ENCODE peak calls at places on chromosomes 1 and 21, in five cellular contexts. One of them, this sample, is unnamed.

GRCh38 chr1:46735708-46736324 is 16.9 kb upstream of the EFCAB14 start:
- DNase-seq in activated naive CD4-positive, alpha-beta T cell: no peak
- DNase-seq in stomach: no peak
- DNase-seq in HuH-7: no peak
- DNase-seq in activated CD4-positive, alpha-beta T cell treated with anti-CD3 and anti-CD28 coated beads, Interleukin-2, amount 50 U/mL, for 1 hour: no peak
- DNase-seq in this sample: peak; percentile 61

GRCh38 chr1:246784621-246785535 is 60.7 kb downstream of the SCCPDH start:
- DNase-seq in activated CD4-positive, alpha-beta T cell treated with anti-CD3 and anti-CD28 coated beads, Interleukin-2, amount 50 U/mL, for 1 hour: no peak
- DNase-seq in HuH-7: no peak
- DNase-seq in activated naive CD4-positive, alpha-beta T cell: no peak
- DNase-seq in stomach: no peak
- DNase-seq in this sample: no peak

GRCh38 chr1:78104322-78104721 is 58.6 kb downstream of the GIPC2 start:
- DNase-seq in stomach: no peak
- DNase-seq in activated CD4-positive, alpha-beta T cell treated with anti-CD3 and anti-CD28 coated beads, Interleukin-2, amount 50 U/mL, for 1 hour: no peak
- DNase-seq in activated naive CD4-positive, alpha-beta T cell: no peak
- DNase-seq in HuH-7: no peak
- DNase-seq in this sample: no peak

GRCh38 chr1:18923721-18924610 is 21.6 kb upstream of the ALDH4A1 start:
- DNase-seq in stomach: no peak
- DNase-seq in activated naive CD4-positive, alpha-beta T cell: no peak
- DNase-seq in HuH-7: no peak
- DNase-seq in activated CD4-positive, alpha-beta T cell treated with anti-CD3 and anti-CD28 coated beads, Interleukin-2, amount 50 U/mL, for 1 hour: no peak
- DNase-seq in this sample: no peak

GRCh38 chr1:81525085-81525484 is 275.6 kb upstream of the ADGRL2 start:
- DNase-seq in HuH-7: peak; percentile 15
- DNase-seq in activated CD4-positive, alpha-beta T cell treated with anti-CD3 and anti-CD28 coated beads, Interleukin-2, amount 50 U/mL, for 1 hour: no peak
- DNase-seq in stomach: no peak
- DNase-seq in activated naive CD4-positive, alpha-beta T cell: no peak
- DNase-seq in this sample: no peak

GRCh38 chr21:31730687-31731111 is 1.2 kb downstream of the SCAF4 start:
- DNase-seq in HuH-7: no peak
- DNase-seq in activated CD4-positive, alpha-beta T cell treated with anti-CD3 and anti-CD28 coated beads, Interleukin-2, amount 50 U/mL, for 1 hour: no peak
- DNase-seq in activated naive CD4-positive, alpha-beta T cell: no peak
- DNase-seq in stomach: no peak
- DNase-seq in this sample: peak; percentile 51

GRCh38 chr1:36351222-36351977 is 28.0 kb upstream of the EVA1B start:
- DNase-seq in activated naive CD4-positive, alpha-beta T cell: no peak
- DNase-seq in HuH-7: no peak
- DNase-seq in stomach: no peak
- DNase-seq in activated CD4-positive, alpha-beta T cell treated with anti-CD3 and anti-CD28 coated beads, Interleukin-2, amount 50 U/mL, for 1 hour: no peak
- DNase-seq in this sample: peak; percentile 86

GRCh38 chr1:199545780-199546179 is 481.7 kb upstream of the NR5A2 start:
- DNase-seq in activated naive CD4-positive, alpha-beta T cell: no peak
- DNase-seq in stomach: no peak
- DNase-seq in HuH-7: peak; percentile 22
- DNase-seq in activated CD4-positive, alpha-beta T cell treated with anti-CD3 and anti-CD28 coated beads, Interleukin-2, amount 50 U/mL, for 1 hour: no peak
- DNase-seq in this sample: peak; percentile 30

GRCh38 chr1:53324728-53325297 is 3.1 kb downstream of the LRP8 start:
- DNase-seq in activated naive CD4-positive, alpha-beta T cell: no peak
- DNase-seq in HuH-7: no peak
- DNase-seq in activated CD4-positive, alpha-beta T cell treated with anti-CD3 and anti-CD28 coated beads, Interleukin-2, amount 50 U/mL, for 1 hour: no peak
- DNase-seq in stomach: no peak
- DNase-seq in this sample: peak; percentile 12